ENCODE peak calls at places on chromosomes 5 and 9, in four cellular contexts. U is AG04450, J is Peyer's patch, P is cardiac muscle cell. N is an unnamed sample.

GRCh38 chr9:97560851-97561250 is 59.4 kb downstream of the TMOD1 start:
- DNase-seq in P (no peak), J (no peak), U (no peak), N (no peak)

GRCh38 chr5:35919191-35919590 is 19.2 kb downstream of the CAPSL start:
- DNase-seq in J (no peak), P (no peak), U (peak), N (no peak)

GRCh38 chr9:113568481-113569321 is 105.2 kb downstream of the RGS3 start:
- DNase-seq in J (no peak), P (no peak), U (no peak), N (no peak)

GRCh38 chr9:70021026-70021571 is 22.5 kb upstream of the MAMDC2 start:
- DNase-seq in U (peak), J (no peak), P (no peak), N (no peak)

GRCh38 chr9:15416880-15417279 is 5.8 kb upstream of the SNAPC3 start:
- DNase-seq in U (peak), P (peak), J (peak), N (no peak)

GRCh38 chr9:71642043-71642442 is 126.3 kb downstream of the CEMIP2 start:
- DNase-seq in U (no peak), P (no peak), J (no peak), N (no peak)

GRCh38 chr5:61018102-61018501 is 73.1 kb downstream of the NDUFAF2 start:
- DNase-seq in J (no peak), U (no peak), P (no peak), N (no peak)

GRCh38 chr5:151155777-151156731 is 1.5 kb downstream of the ANXA6 start:
- DNase-seq in P (peak), J (peak), U (no peak), N (no peak)

GRCh38 chr9:128689820-128690683 is 1.0 kb downstream of the SET start:
- DNase-seq in U (no peak), J (peak), P (peak), N (no peak)

GRCh38 chr9:121447341-121447834 is 52.3 kb downstream of the GGTA1 start:
- DNase-seq in J (no peak), P (no peak), U (peak), N (no peak)

GRCh38 chr5:113190347-113190746 is 213.7 kb downstream of the DCP2 start:
- DNase-seq in J (no peak), U (no peak), P (no peak), N (no peak)

GRCh38 chr5:149288437-149288836 is 16.8 kb downstream of the AFAP1L1 start:
- DNase-seq in P (no peak), U (no peak), J (no peak), N (no peak)

GRCh38 chr5:113336975-113337374 is 97.8 kb downstream of the TSSK1B start:
- DNase-seq in P (peak), J (no peak), U (no peak), N (no peak)

GRCh38 chr5:86757824-86758223 is 140.1 kb downstream of the COX7C start:
- DNase-seq in J (no peak), P (no peak), U (no peak), N (no peak)

GRCh38 chr5:157828949-157829639 is 29.9 kb downstream of the CLINT1 start:
- DNase-seq in P (no peak), J (no peak), U (no peak), N (no peak)

GRCh38 chr5:180799902-180800801 is 2.5 kb downstream of the MGAT1 start:
- DNase-seq in P (no peak), J (no peak), U (peak), N (no peak)

GRCh38 chr5:22621084-22621483 is 232.1 kb downstream of the CDH12 start:
- DNase-seq in U (no peak), J (no peak), P (no peak), N (no peak)

GRCh38 chr9:89044881-89045280 is 53.6 kb downstream of the S1PR3 start:
- DNase-seq in U (no peak), J (no peak), P (no peak), N (no peak)

GRCh38 chr5:170486366-170486765 is 17.5 kb upstream of the KCNIP1 start:
- DNase-seq in U (no peak), J (no peak), P (no peak), N (no peak)

GRCh38 chr9:129111762-129112151 is 542 bp downstream of the PTPA start:
- DNase-seq in P (peak), J (peak), U (no peak), N (no peak)

GRCh38 chr5:115097236-115097635 is 72.5 kb downstream of the TRIM36 start:
- DNase-seq in J (no peak), U (no peak), P (no peak), N (no peak)

GRCh38 chr5:169091396-169091980 is 209.5 kb downstream of the SLIT3 start:
- DNase-seq in J (no peak), U (no peak), P (no peak), N (no peak)

GRCh38 chr5:180784497-180785097 is 18.0 kb downstream of the MGAT1 start:
- DNase-seq in J (peak), P (peak), U (peak), N (no peak)

GRCh38 chr5:123206618-123207320 is 117.7 kb downstream of the PRDM6 start:
- DNase-seq in U (no peak), P (no peak), J (no peak), N (no peak)

GRCh38 chr5:133370281-133370890 is 242.0 kb downstream of the FSTL4 start:
- DNase-seq in U (no peak), J (no peak), P (no peak), N (no peak)

GRCh38 chr5:82931110-82931509 is 146.1 kb downstream of the TMEM167A start:
- DNase-seq in J (no peak), U (no peak), P (no peak), N (no peak)

GRCh38 chr5:130337179-130337888 is 433.1 kb downstream of the CHSY3 start:
- DNase-seq in U (peak), P (no peak), J (no peak), N (no peak)

GRCh38 chr9:119722384-119722783 is 353.1 kb upstream of the BRINP1 start:
- DNase-seq in J (no peak), P (no peak), U (no peak), N (no peak)

GRCh38 chr5:122463221-122463620 is 151.2 kb downstream of the SNCAIP start:
- DNase-seq in P (no peak), J (no peak), U (peak), N (no peak)

GRCh38 chr9:132673355-132673754 is 3.1 kb downstream of the GTF3C4 start:
- DNase-seq in U (no peak), J (no peak), P (peak), N (no peak)

GRCh38 chr5:128876848-128877387 is 88.4 kb upstream of the SLC27A6 start:
- DNase-seq in P (no peak), U (no peak), J (no peak), N (no peak)

GRCh38 chr9:75873707-75874106 is 16.8 kb upstream of the PCSK5 start:
- DNase-seq in P (no peak), U (no peak), J (no peak), N (no peak)

GRCh38 chr9:133369923-133370322 is 5.9 kb downstream of the SURF4 start:
- DNase-seq in U (no peak), P (no peak), J (no peak), N (no peak)

GRCh38 chr5:109350537-109351270 is 59.1 kb downstream of the PJA2 start:
- DNase-seq in P (no peak), U (no peak), J (no peak), N (no peak)

GRCh38 chr9:31542384-31543055 is 841.9 kb upstream of the ACO1 start:
- DNase-seq in P (peak), U (no peak), J (peak), N (no peak)

GRCh38 chr9:114953917-114954316 is 23.5 kb upstream of the TNFSF8 start:
- DNase-seq in P (no peak), U (peak), J (no peak), N (no peak)

GRCh38 chr5:126198509-126198908 is 224.7 kb upstream of the GRAMD2B start:
- DNase-seq in P (no peak), J (no peak), U (no peak), N (no peak)

GRCh38 chr5:95727764-95728191 is 3.4 kb upstream of the RHOBTB3 start:
- DNase-seq in J (no peak), P (no peak), U (no peak), N (no peak)

DNA sequence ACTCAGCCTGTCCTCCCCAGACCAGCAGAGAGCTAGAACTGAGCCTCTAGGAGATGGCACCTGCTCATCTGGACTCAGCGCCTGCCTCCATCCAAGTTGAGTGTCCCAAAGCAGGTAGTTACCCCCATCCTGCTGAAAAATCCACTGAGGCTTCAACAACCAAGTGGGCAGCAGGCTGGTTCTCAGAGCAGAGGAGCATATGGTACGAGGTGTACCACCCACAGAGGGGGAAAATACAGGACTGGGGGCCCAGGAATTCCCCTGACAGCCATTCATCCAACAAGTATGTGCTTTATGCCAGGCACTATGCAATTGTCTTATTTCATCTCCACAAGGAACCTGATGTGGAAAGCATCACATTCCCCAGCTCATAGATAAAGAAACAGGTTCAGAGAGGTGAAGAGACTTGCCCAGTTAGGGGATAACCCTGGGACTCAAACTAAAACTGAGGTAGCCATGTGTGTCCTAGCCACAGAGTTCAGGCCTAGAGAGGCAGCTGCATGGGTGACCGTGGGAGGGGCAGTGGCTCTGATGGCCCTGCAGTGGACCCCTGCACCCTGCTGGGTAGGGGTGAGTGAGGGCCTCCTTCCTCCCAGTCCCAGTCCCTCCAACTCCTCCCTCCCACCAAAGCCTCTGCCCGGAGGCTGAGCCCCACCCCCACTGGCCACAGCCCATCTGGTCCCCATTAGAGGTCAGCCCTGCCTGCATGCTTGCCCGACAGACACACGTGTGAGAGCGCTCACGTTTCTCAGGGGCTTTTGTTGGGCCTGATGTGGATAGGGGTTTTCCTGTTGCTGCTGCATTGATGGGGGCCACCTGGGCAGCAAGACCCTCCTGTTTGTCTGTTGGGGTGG is 11.4 kb downstream of the PDLIM4 start:
- DNase-seq in J (no peak), U (no peak), P (no peak), N (no peak)
- H3K27ac ChIP-seq in J (no peak), U (peak), P (no peak), N (peak)

GRCh38 chr5:14263700-14264099 is 120.6 kb downstream of the TRIO start:
- DNase-seq in P (no peak), U (no peak), J (no peak), N (no peak)
- H3K27ac ChIP-seq in P (no peak), U (peak), J (no peak), N (peak)

GRCh38 chr9:696332-697090 is 145.0 kb upstream of the DMRT1 start:
- DNase-seq in J (no peak), P (no peak), U (no peak), N (no peak)
- H3K27ac ChIP-seq in J (no peak), P (no peak), U (peak), N (peak)

GRCh38 chr9:111895996-111896941 is at the start of gene UGCG:
- DNase-seq in U (peak), J (peak), P (peak), N (peak)
- H3K27ac ChIP-seq in U (peak), J (peak), P (peak), N (peak)

GRCh38 chr5:14812166-14812565 is 59.4 kb downstream of the ANKH start:
- DNase-seq in P (no peak), J (no peak), U (no peak), N (no peak)
- H3K27ac ChIP-seq in P (no peak), J (no peak), U (no peak), N (no peak)

GRCh38 chr9:5524090-5524489 is 13.8 kb downstream of the PDCD1LG2 start:
- DNase-seq in P (no peak), J (no peak), U (no peak), N (no peak)
- H3K27ac ChIP-seq in P (no peak), J (no peak), U (no peak), N (no peak)

DNA sequence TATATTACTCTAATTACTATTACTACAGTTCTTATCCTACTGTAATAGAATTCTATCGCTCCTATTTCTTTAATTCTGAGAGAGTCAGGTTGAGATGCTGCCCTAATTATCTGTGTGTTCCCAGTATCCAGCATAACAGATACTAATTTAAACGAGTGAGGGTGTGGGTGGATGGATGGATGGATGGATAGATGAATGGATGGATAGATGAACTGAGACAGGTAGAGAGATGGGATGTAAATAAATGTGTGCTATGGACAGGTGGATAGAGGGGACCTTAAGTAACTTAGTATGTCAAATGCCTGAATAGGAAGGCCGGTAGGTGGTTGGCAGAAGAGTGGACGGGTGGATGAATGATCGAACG is 143.6 kb upstream of the ADRA1B start:
- DNase-seq in U (no peak), P (no peak), J (no peak), N (no peak)
- H3K27ac ChIP-seq in U (no peak), P (no peak), J (no peak), N (no peak)

GRCh38 chr9:124269556-124269955 is 11.8 kb downstream of the NEK6 start:
- DNase-seq in J (no peak), P (no peak), U (no peak), N (no peak)

GRCh38 chr9:124271660-124272059 is 13.9 kb downstream of the NEK6 start:
- DNase-seq in J (no peak), P (no peak), U (no peak), N (no peak)

GRCh38 chr9:124272118-124272517 is 14.4 kb downstream of the NEK6 start:
- DNase-seq in U (no peak), P (no peak), J (no peak), N (no peak)

GRCh38 chr9:124272979-124273378 is 15.2 kb downstream of the NEK6 start:
- DNase-seq in P (no peak), J (no peak), U (no peak), N (no peak)

DNA sequence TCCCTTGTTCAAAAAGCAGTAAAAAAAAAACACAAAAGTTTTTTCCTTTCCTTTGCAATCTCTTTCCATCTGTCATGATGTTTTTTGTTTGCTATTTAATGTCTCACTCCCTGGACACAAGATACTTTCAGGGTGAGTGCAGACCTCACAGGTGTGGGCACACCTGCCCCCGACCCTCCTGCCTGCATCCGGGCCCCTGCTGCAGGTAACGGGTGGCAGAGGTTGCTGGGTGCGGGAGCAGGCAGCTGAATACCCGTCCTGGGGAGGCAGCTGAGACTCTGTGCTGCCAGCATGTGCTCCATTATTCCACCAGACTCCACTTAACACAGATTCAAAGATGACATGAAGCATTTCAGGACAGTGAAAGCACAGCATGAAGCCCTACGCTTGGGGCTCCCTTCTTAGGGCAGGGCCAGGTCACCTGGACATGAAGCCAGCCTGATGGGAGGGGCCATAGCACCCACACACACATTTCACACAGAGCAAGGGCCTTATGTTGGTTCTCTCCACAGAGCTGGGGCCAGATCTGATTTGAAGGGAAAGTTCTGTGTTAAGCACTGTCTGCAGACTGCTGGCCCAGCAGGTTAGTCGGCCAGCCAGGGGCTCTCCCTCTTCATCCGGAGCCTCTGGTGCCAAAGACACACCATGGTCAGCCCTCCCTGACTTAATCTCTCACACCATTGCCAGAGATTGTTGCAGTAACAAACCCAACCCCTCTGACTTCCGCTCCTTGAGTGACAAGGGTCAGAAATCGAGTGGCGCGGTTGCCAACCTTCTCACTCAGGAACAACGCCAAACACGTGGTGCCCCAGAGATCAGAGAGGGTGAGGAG is 13.0 kb downstream of the NEK6 start:
- DNase-seq in P (no peak), U (no peak), J (no peak), N (no peak)
- H3K27ac ChIP-seq in P (no peak), U (peak), J (peak), N (peak)

DNA sequence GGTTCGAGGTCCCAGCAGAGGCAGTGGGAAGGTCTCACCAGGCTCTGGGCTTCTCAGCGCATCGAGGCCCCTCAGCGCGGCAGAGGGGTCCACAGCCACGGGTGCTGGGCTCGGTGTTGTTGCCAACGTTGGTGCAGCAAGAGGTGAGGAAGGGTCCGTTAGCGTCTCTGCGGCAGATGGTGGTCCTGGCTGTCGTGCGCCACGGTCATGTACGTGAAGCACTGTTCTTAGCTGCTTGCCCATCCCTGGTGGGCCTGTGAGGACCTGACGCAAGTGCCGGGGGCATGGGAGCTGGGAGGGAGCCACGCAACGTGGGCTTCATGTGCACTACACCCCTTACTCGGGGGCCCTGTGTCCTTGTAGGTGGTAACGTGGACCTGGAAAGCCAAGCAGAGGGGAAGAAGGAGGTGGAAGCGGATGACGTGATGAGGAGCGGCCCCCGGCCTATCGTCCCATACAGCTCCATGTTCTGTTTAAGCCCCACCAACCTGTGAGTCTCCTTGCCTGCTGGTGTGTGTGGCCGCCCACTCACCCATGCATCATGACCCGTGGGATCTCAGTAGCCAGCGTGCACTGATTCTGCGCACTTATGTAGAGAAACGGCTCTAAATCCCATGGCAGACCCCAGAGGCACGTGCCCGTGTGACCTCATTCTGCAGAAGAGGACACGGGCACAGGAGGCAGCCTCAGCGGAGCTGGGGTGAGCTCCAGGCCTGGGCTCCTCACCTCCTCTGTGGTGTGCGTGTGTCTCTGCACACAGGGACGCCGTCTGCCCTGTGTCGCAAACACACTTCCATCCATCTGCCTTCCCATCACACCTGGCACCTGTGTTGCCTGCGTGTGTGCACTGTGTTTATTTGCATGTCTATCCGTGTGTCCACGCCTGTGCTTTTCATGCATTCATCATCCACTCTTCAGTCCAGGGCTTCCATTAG is 166.1 kb downstream of the CACNA1B start:
- DNase-seq in U (no peak), P (no peak), J (peak), N (no peak)
- H3K27ac ChIP-seq in U (no peak), P (no peak), J (no peak), N (no peak)

GRCh38 chr5:140321796-140322195 is 18.9 kb upstream of the PFDN1 start:
- DNase-seq in J (no peak), P (no peak), U (no peak), N (no peak)
- H3K27ac ChIP-seq in J (no peak), P (no peak), U (no peak), N (peak)